ENCODE peak calls at places on chromosome 12, in seven cellular contexts. B is heart right ventricle; C is NT2/D1; S is CD4-positive, alpha-beta memory T cell; N is uterus; I is CD8-positive, alpha-beta memory T cell; X is left ventricle myocardium inferior. A is an unnamed sample. For H3K9me3, the result is how much of the 10 kb centered on the place peaks cover.

GRCh38 chr12:104115587-104115975 is 22.4 kb downstream of the NFYB start:
- DNase-seq in I (no peak), B (no peak), N (no peak), C (no peak), S (no peak), X (no peak), A (no peak)

GRCh38 chr12:68612675-68613074 is 2.0 kb downstream of the RAP1B start:
- DNase-seq in X (no peak), C (no peak), S (peak), B (no peak), N (no peak), I (no peak), A (peak)

GRCh38 chr12:102634216-102634615 is 153.9 kb upstream of the IGF1 start:
- DNase-seq in N (no peak), C (no peak), X (no peak), I (no peak), B (no peak), S (no peak), A (no peak)

GRCh38 chr12:95634622-95635621 is 83.6 kb upstream of the USP44 start:
- DNase-seq in I (no peak), X (no peak), B (no peak), C (no peak), S (no peak), N (no peak), A (no peak)

GRCh38 chr12:123075092-123075491 is 75.8 kb downstream of the PITPNM2 start:
- DNase-seq in B (no peak), S (peak), N (peak), C (no peak), I (no peak), X (no peak), A (no peak)

GRCh38 chr12:32161040-32161439 is 54.4 kb downstream of the BICD1 start:
- DNase-seq in C (no peak), N (no peak), S (no peak), B (no peak), X (no peak), I (no peak), A (no peak)

GRCh38 chr12:132071837-132072384 is 72.2 kb downstream of the DDX51 start:
- DNase-seq in C (no peak), N (no peak), I (no peak), B (no peak), X (no peak), S (no peak), A (no peak)

GRCh38 chr12:78666584-78666983 is 198.0 kb upstream of the SYT1 start:
- DNase-seq in C (no peak), X (no peak), I (no peak), N (no peak), S (no peak), B (no peak), A (no peak)

GRCh38 chr12:107441906-107442305 is 243.7 kb upstream of the PWP1 start:
- DNase-seq in B (no peak), I (no peak), X (no peak), C (no peak), N (peak), S (peak), A (no peak)

GRCh38 chr12:12788131-12788530 is 2.7 kb downstream of the APOLD1 start:
- DNase-seq in C (no peak), S (no peak), I (no peak), X (no peak), N (peak), B (no peak), A (no peak)

GRCh38 chr12:57475271-57476161 is 4.2 kb downstream of the ARHGAP9 start:
- DNase-seq in C (no peak), X (no peak), N (no peak), I (no peak), S (no peak), B (no peak), A (no peak)

GRCh38 chr12:71858848-71859247 is 19.3 kb downstream of the TBC1D15 start:
- DNase-seq in S (no peak), C (no peak), B (no peak), I (no peak), N (no peak), X (no peak), A (no peak)

GRCh38 chr12:71594214-71594948 is 69.3 kb downstream of the ZFC3H1 start:
- DNase-seq in I (no peak), B (no peak), N (no peak), S (no peak), C (no peak), X (no peak), A (no peak)

GRCh38 chr12:307406-307805 is 44.8 kb upstream of the SLC6A13 start:
- DNase-seq in C (no peak), I (no peak), X (no peak), S (no peak), N (no peak), B (no peak), A (no peak)

GRCh38 chr12:42696424-42697149 is 107.0 kb upstream of the PRICKLE1 start:
- DNase-seq in X (peak), N (peak), I (no peak), S (no peak), C (no peak), B (peak), A (no peak)

GRCh38 chr12:47155457-47156166 is 75.9 kb upstream of the AMIGO2 start:
- DNase-seq in I (no peak), B (no peak), X (no peak), N (no peak), S (peak), C (no peak), A (peak)

GRCh38 chr12:121792607-121793500 is 634 bp downstream of the RHOF start:
- DNase-seq in B (peak), S (peak), C (no peak), N (no peak), X (peak), I (peak), A (peak)

GRCh38 chr12:1740161-1740948 is 49.5 kb downstream of the ADIPOR2 start:
- DNase-seq in C (no peak), B (no peak), N (no peak), I (no peak), X (no peak), S (no peak), A (no peak)

GRCh38 chr12:30989754-30990153 is 63.2 kb downstream of the TSPAN11 start:
- DNase-seq in I (no peak), X (peak), S (no peak), B (peak), C (peak), N (no peak), A (no peak)

GRCh38 chr12:28568083-28568482 is 377.8 kb downstream of the CCDC91 start:
- DNase-seq in S (no peak), B (no peak), I (no peak), X (no peak), C (no peak), N (no peak), A (no peak)

GRCh38 chr12:91023326-91024004 is 18.7 kb upstream of the EPYC start:
- DNase-seq in N (no peak), X (no peak), I (no peak), C (no peak), B (no peak), S (no peak), A (no peak)

GRCh38 chr12:59911516-59911915 is 315.7 kb downstream of the SLC16A7 start:
- DNase-seq in C (no peak), N (no peak), X (no peak), B (no peak), I (no peak), S (no peak), A (no peak)

GRCh38 chr12:83473408-83474095 is 786.8 kb downstream of the TMTC2 start:
- DNase-seq in B (no peak), I (no peak), N (no peak), X (no peak), S (no peak), C (no peak), A (no peak)

GRCh38 chr12:123071401-123072304 is 79.2 kb downstream of the PITPNM2 start:
- DNase-seq in X (peak), N (peak), S (no peak), B (peak), C (no peak), I (no peak), A (no peak)

GRCh38 chr12:47547077-47547476 is 158.8 kb downstream of the RPAP3 start:
- DNase-seq in I (no peak), X (no peak), B (no peak), S (no peak), C (peak), N (no peak), A (no peak)

GRCh38 chr12:122871851-122872785 is 23.8 kb downstream of the VPS37B start:
- DNase-seq in B (no peak), N (peak), X (peak), S (no peak), I (peak), C (peak), A (no peak)

GRCh38 chr12:109744026-109744425 is 30.4 kb downstream of the FAM222A start:
- DNase-seq in S (no peak), X (peak), N (no peak), B (no peak), C (no peak), I (peak), A (no peak)

GRCh38 chr12:76554411-76555225 is 5.0 kb downstream of the OSBPL8 start:
- DNase-seq in N (no peak), C (no peak), I (no peak), S (no peak), X (no peak), B (no peak), A (no peak)

GRCh38 chr12:93868771-93869170 is 191.6 kb downstream of the CRADD start:
- DNase-seq in N (no peak), I (no peak), X (no peak), C (no peak), S (no peak), B (no peak), A (no peak)

GRCh38 chr12:108912361-108912760 is 32.5 kb downstream of the DAO start:
- DNase-seq in X (no peak), I (no peak), N (no peak), S (no peak), C (no peak), B (no peak), A (no peak)

GRCh38 chr12:109445224-109445623 is 31.9 kb downstream of the KCTD10 start:
- DNase-seq in I (no peak), S (no peak), C (no peak), X (no peak), N (no peak), B (no peak), A (no peak)

GRCh38 chr12:77392467-77392866 is 327.1 kb upstream of the E2F7 start:
- DNase-seq in C (no peak), X (no peak), B (no peak), N (no peak), I (no peak), S (no peak), A (no peak)

GRCh38 chr12:77131977-77132490 is 66.7 kb upstream of the E2F7 start:
- DNase-seq in B (no peak), C (no peak), X (no peak), S (no peak), N (no peak), I (no peak), A (no peak)

DNA sequence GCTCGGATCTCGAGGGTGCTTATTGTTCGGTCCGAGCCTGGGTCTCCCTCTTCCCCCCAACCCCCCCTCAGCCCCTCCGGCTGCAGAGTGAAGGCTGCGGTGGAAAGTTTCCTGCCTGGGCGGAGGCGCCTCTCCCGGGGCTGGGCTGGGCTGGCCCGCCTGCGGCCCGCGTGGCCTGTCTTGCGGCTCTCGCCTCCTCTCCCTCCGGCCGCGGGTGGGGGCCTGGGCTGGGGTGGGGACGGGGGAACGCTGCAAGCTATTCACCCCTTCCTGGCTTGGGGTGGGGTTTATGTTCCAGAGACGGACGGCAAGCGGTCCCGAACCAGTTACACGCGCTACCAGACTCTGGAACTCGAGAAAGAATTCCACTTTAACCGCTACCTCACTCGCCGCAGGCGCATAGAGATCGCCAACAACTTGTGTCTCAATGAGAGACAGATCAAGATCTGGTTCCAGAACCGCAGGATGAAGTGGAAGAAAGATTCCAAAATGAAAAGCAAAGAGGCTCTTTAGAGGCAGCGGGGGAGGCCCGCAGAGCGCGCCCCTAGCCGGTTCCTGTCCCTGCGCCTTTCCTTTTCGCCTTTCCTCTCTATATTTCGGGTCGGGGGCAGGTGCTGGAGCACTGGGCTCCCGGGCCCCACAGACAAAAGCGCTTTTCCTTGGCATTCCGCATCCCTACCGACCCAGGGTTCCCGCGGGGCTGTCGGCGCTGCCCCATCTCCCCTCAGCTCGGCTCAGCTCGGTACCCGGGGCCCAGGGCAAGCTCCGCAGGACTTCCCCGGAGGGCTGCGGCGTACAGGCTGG is 1.3 kb downstream of the HOXC5 start:
- DNase-seq in N (no peak), C (no peak), X (no peak), B (no peak), I (no peak), S (no peak), A (no peak)
- H3K4me3 ChIP-seq in N (peak), C (no peak), X (peak), B (peak), I (no peak), S (no peak), A (no peak)

GRCh38 chr12:38153737-38154061 is 162.9 kb upstream of the ALG10B start:
- DNase-seq in B (no peak), N (no peak), S (no peak), X (no peak), I (no peak), C (no peak), A (no peak)
- H3K9me3 ChIP-seq in B (under half), N (under half), S (under half), X (under half), I (under half), C (under half), A (under half)

GRCh38 chr12:51908876-51909592 is 1.7 kb downstream of the ACVRL1 start:
- DNase-seq in X (no peak), I (no peak), N (no peak), B (no peak), S (no peak), C (no peak), A (no peak)
- H3K4me3 ChIP-seq in X (peak), I (no peak), N (no peak), B (peak), S (no peak), C (no peak), A (no peak)

GRCh38 chr12:125786143-125786542 is 720.9 kb downstream of the AACS start:
- DNase-seq in N (no peak), S (no peak), I (no peak), B (no peak), C (no peak), X (no peak), A (no peak)
- H3K9me3 ChIP-seq in N (under half), S (under half), I (under half), B (under half), C (under half), X (under half), A (under half)

A was measured in naive thymus-derived CD4-positive, alpha-beta T cell.